ENCODE peak calls at places on chromosomes 2 and 18, in ten cellular contexts. Q is amniotic stem cell; K is NCI-H1694 treated with DMSO at 0.1 percent for 48 hours; L is KBM-7; Z is NCI-H446 treated with DMSO at 0.1 percent for 48 hours; E is LoVo; R is activated T-cell treated with anti-CD3 and anti-CD28 coated beads, Interleukin-2, amount 50 U/mL, for 72 hours; W is H54; U is PC-3; C is AML-193. V is an unnamed sample.

GRCh38 chr18:36509646-36510197 is 212.2 kb downstream of the FHOD3 start:
- DNase-seq in Q (no peak), K (no peak), L (no peak), Z (no peak), E (no peak), R (no peak), W (no peak), U (no peak), C (no peak), V (no peak)

GRCh38 chr2:24076849-24077534 is 866 bp upstream of the SF3B6 start:
- DNase-seq in Q (no peak), K (no peak), L (peak), Z (no peak), E (peak), R (no peak), W (no peak), U (no peak), C (peak), V (no peak)

GRCh38 chr18:63224574-63224973 is 95.0 kb downstream of the BCL2 start:
- DNase-seq in Q (no peak), K (no peak), L (no peak), Z (no peak), E (no peak), R (peak), W (no peak), U (no peak), C (no peak), V (no peak)

GRCh38 chr2:218406949-218407703 is 7.5 kb downstream of the CTDSP1 start:
- DNase-seq in Q (no peak), K (peak), L (peak), Z (peak), E (peak), R (peak), W (no peak), U (peak), C (peak), V (peak)

GRCh38 chr18:10912790-10913560 is 236.4 kb downstream of the PIEZO2 start:
- DNase-seq in Q (peak), K (no peak), L (no peak), Z (no peak), E (no peak), R (no peak), W (no peak), U (no peak), C (no peak), V (no peak)

GRCh38 chr18:36442717-36443116 is 145.2 kb downstream of the FHOD3 start:
- DNase-seq in Q (no peak), K (no peak), L (no peak), Z (no peak), E (no peak), R (no peak), W (no peak), U (no peak), C (no peak), V (no peak)

GRCh38 chr2:16135913-16136310 is 195.6 kb downstream of the MYCN start:
- DNase-seq in Q (no peak), K (no peak), L (no peak), Z (no peak), E (no peak), R (no peak), W (no peak), U (no peak), C (no peak), V (no peak)

GRCh38 chr2:8324164-8324848 is 357.6 kb upstream of the ID2 start:
- DNase-seq in Q (no peak), K (peak), L (no peak), Z (no peak), E (no peak), R (no peak), W (no peak), U (no peak), C (no peak), V (no peak)

GRCh38 chr2:86492057-86492456 is 50.9 kb downstream of the KDM3A start:
- DNase-seq in Q (no peak), K (no peak), L (no peak), Z (no peak), E (no peak), R (no peak), W (no peak), U (no peak), C (no peak), V (no peak)

GRCh38 chr2:61465045-61465444 is 5.8 kb downstream of the USP34 start:
- DNase-seq in Q (no peak), K (no peak), L (no peak), Z (no peak), E (no peak), R (no peak), W (no peak), U (no peak), C (no peak), V (no peak)

GRCh38 chr2:172102159-172102857 is 392 bp downstream of the DLX2 start:
- DNase-seq in Q (peak), K (peak), L (peak), Z (peak), E (no peak), R (no peak), W (no peak), U (no peak), C (peak), V (no peak)

GRCh38 chr2:234405472-234405871 is 91.4 kb downstream of the ARL4C start:
- DNase-seq in Q (no peak), K (no peak), L (no peak), Z (no peak), E (no peak), R (no peak), W (no peak), U (no peak), C (no peak), V (no peak)

GRCh38 chr2:149001496-149001895 is 37.0 kb upstream of the LYPD6B start:
- DNase-seq in Q (no peak), K (no peak), L (no peak), Z (peak), E (no peak), R (no peak), W (no peak), U (no peak), C (no peak), V (no peak)

GRCh38 chr2:239944706-239945551 is 80.2 kb downstream of the NDUFA10 start:
- DNase-seq in Q (no peak), K (no peak), L (no peak), Z (no peak), E (no peak), R (peak), W (no peak), U (no peak), C (no peak), V (no peak)

GRCh38 chr2:8620611-8621382 is 61.1 kb upstream of the ID2 start:
- DNase-seq in Q (no peak), K (no peak), L (no peak), Z (no peak), E (no peak), R (no peak), W (no peak), U (no peak), C (no peak), V (no peak)

GRCh38 chr2:239544846-239545465 is 144.1 kb upstream of the HDAC4 start:
- DNase-seq in Q (no peak), K (no peak), L (peak), Z (no peak), E (no peak), R (peak), W (no peak), U (no peak), C (no peak), V (peak)

GRCh38 chr2:10900216-10901109 is 11.3 kb upstream of the KCNF1 start:
- DNase-seq in Q (no peak), K (peak), L (peak), Z (no peak), E (peak), R (no peak), W (peak), U (peak), C (peak), V (no peak)

GRCh38 chr18:3069671-3070433 is 56.9 kb upstream of the LPIN2 start:
- DNase-seq in Q (no peak), K (no peak), L (no peak), Z (no peak), E (no peak), R (no peak), W (no peak), U (no peak), C (no peak), V (no peak)

GRCh38 chr2:230067990-230068657 is 600 bp downstream of the SLC16A14 start:
- DNase-seq in Q (peak), K (peak), L (peak), Z (no peak), E (peak), R (peak), W (peak), U (peak), C (peak), V (peak)

GRCh38 chr18:32469190-32469611 is 1.5 kb downstream of the GAREM1 start:
- DNase-seq in Q (peak), K (peak), L (peak), Z (no peak), E (peak), R (peak), W (no peak), U (peak), C (no peak), V (no peak)

GRCh38 chr2:120989911-120990441 is 254.3 kb downstream of the GLI2 start:
- DNase-seq in Q (no peak), K (no peak), L (no peak), Z (no peak), E (no peak), R (no peak), W (no peak), U (no peak), C (no peak), V (no peak)

GRCh38 chr18:74596959-74597661 is 560 bp upstream of the ZNF407 start:
- DNase-seq in Q (peak), K (peak), L (peak), Z (no peak), E (peak), R (peak), W (no peak), U (no peak), C (peak), V (peak)

GRCh38 chr18:63887424-63887823 is at the start of gene SERPINB2:
- DNase-seq in Q (no peak), K (no peak), L (no peak), Z (no peak), E (no peak), R (peak), W (no peak), U (peak), C (no peak), V (no peak)

GRCh38 chr2:39513641-39514094 is 76.6 kb upstream of the MAP4K3 start:
- DNase-seq in Q (peak), K (peak), L (peak), Z (peak), E (peak), R (peak), W (peak), U (peak), C (peak), V (peak)

GRCh38 chr2:217383620-217384019 is 523.8 kb upstream of the TNP1 start:
- DNase-seq in Q (no peak), K (no peak), L (no peak), Z (no peak), E (no peak), R (no peak), W (no peak), U (no peak), C (no peak), V (no peak)

GRCh38 chr2:223554923-223555322 is 47.2 kb downstream of the SCG2 start:
- DNase-seq in Q (no peak), K (no peak), L (no peak), Z (no peak), E (no peak), R (no peak), W (no peak), U (no peak), C (no peak), V (no peak)

GRCh38 chr2:232829988-232830387 is 40.1 kb upstream of the SNORC start:
- DNase-seq in Q (no peak), K (no peak), L (no peak), Z (no peak), E (no peak), R (no peak), W (no peak), U (no peak), C (no peak), V (no peak)

GRCh38 chr2:46446871-46447568 is 32.3 kb upstream of the TMEM247 start:
- DNase-seq in Q (no peak), K (no peak), L (no peak), Z (no peak), E (no peak), R (no peak), W (no peak), U (no peak), C (no peak), V (no peak)